ENCODE peak calls at places on chromosomes 2 and 18, in eight cellular contexts. P is WTC11, B is cardiac fibroblast, N is right cardiac atrium, Z is Calu3, Y is AG20443, V is memory B cell, I is NCI-H1417 treated with DMSO at 0.1 percent for 48 hours. M is an unnamed sample.

GRCh38 chr2:192236136-192236535 is 41.4 kb upstream of the TMEFF2 start:
- DNase-seq in P (no peak), B (peak), N (no peak), Z (no peak), Y (no peak), V (no peak), I (no peak), M (no peak)

GRCh38 chr2:123953848-123954247 is 71.2 kb upstream of the CNTNAP5 start:
- DNase-seq in P (no peak), B (peak), N (no peak), Z (no peak), Y (no peak), V (no peak), I (no peak), M (no peak)

GRCh38 chr2:182581196-182581935 is 134.7 kb upstream of the DNAJC10 start:
- DNase-seq in P (no peak), B (peak), N (no peak), Z (no peak), Y (no peak), V (no peak), I (no peak), M (no peak)

GRCh38 chr18:75124551-75124950 is 84.4 kb downstream of the PTGR3 start:
- DNase-seq in P (no peak), B (no peak), N (no peak), Z (no peak), Y (no peak), V (no peak), I (no peak), M (no peak)

GRCh38 chr2:38835015-38835601 is 40.6 kb downstream of the DHX57 start:
- DNase-seq in P (no peak), B (peak), N (no peak), Z (peak), Y (no peak), V (no peak), I (no peak), M (no peak)

GRCh38 chr2:28429636-28430376 is 37.1 kb downstream of the FOSL2 start:
- DNase-seq in P (no peak), B (no peak), N (no peak), Z (no peak), Y (no peak), V (no peak), I (no peak), M (no peak)

GRCh38 chr2:5713101-5713500 is 20.9 kb downstream of the SOX11 start:
- DNase-seq in P (no peak), B (no peak), N (no peak), Z (no peak), Y (no peak), V (no peak), I (no peak), M (no peak)

GRCh38 chr2:97849881-97850540 is 136.6 kb downstream of the ZAP70 start:
- DNase-seq in P (no peak), B (no peak), N (no peak), Z (no peak), Y (no peak), V (no peak), I (no peak), M (no peak)

GRCh38 chr18:2112435-2113045 is 458.8 kb downstream of the METTL4 start:
- DNase-seq in P (no peak), B (no peak), N (no peak), Z (no peak), Y (no peak), V (no peak), I (no peak), M (no peak)

GRCh38 chr2:19354417-19355022 is 3.9 kb downstream of the OSR1 start:
- DNase-seq in P (no peak), B (peak), N (no peak), Z (no peak), Y (no peak), V (no peak), I (no peak), M (no peak)

GRCh38 chr2:9354318-9354717 is 69.0 kb downstream of the ITGB1BP1 start:
- DNase-seq in P (no peak), B (no peak), N (no peak), Z (no peak), Y (no peak), V (no peak), I (no peak), M (no peak)

GRCh38 chr2:3656762-3657691 is 973 bp upstream of the ALLC start:
- DNase-seq in P (no peak), B (no peak), N (no peak), Z (no peak), Y (no peak), V (no peak), I (no peak), M (no peak)

GRCh38 chr2:9950521-9951271 is 797 bp upstream of the GRHL1 start:
- DNase-seq in P (peak), B (no peak), N (peak), Z (peak), Y (peak), V (peak), I (no peak), M (no peak)

GRCh38 chr2:208101716-208102631 is 22.4 kb downstream of the CRYGD start:
- DNase-seq in P (no peak), B (peak), N (no peak), Z (peak), Y (peak), V (no peak), I (no peak), M (no peak)

GRCh38 chr2:68643011-68643873 is at the start of gene PROKR1:
- DNase-seq in P (peak), B (peak), N (peak), Z (peak), Y (peak), V (no peak), I (no peak), M (no peak)

GRCh38 chr2:96556441-96557330 is 20.1 kb downstream of the ARID5A start:
- DNase-seq in P (no peak), B (peak), N (no peak), Z (peak), Y (peak), V (no peak), I (no peak), M (no peak)

GRCh38 chr2:52145005-52145404 is 1113.1 kb upstream of the NRXN1 start:
- DNase-seq in P (no peak), B (no peak), N (no peak), Z (no peak), Y (no peak), V (no peak), I (no peak), M (no peak)

GRCh38 chr2:152402780-152403388 is 67.9 kb downstream of the FMNL2 start:
- DNase-seq in P (no peak), B (no peak), N (no peak), Z (no peak), Y (no peak), V (no peak), I (no peak), M (no peak)

GRCh38 chr2:235162544-235163197 is 210.9 kb downstream of the SH3BP4 start:
- DNase-seq in P (no peak), B (no peak), N (no peak), Z (no peak), Y (no peak), V (no peak), I (no peak), M (no peak)

GRCh38 chr2:118049140-118050128 is 35.6 kb upstream of the CCDC93 start:
- DNase-seq in P (no peak), B (no peak), N (no peak), Z (no peak), Y (no peak), V (no peak), I (no peak), M (no peak)

GRCh38 chr2:20738789-20739188 is 71.8 kb downstream of the GDF7 start:
- DNase-seq in P (no peak), B (no peak), N (no peak), Z (no peak), Y (no peak), V (no peak), I (no peak), M (no peak)

GRCh38 chr2:177312562-177312961 is 48.0 kb upstream of the NFE2L2 start:
- DNase-seq in P (no peak), B (no peak), N (no peak), Z (no peak), Y (no peak), V (no peak), I (no peak), M (no peak)

GRCh38 chr2:70233892-70234291 is 14.5 kb downstream of the TIA1 start:
- DNase-seq in P (no peak), B (no peak), N (no peak), Z (no peak), Y (no peak), V (no peak), I (no peak), M (no peak)

GRCh38 chr2:173264603-173265366 is 89.9 kb upstream of the CDCA7 start:
- DNase-seq in P (no peak), B (no peak), N (no peak), Z (no peak), Y (no peak), V (peak), I (no peak), M (peak)

GRCh38 chr2:11072550-11072949 is 82.7 kb upstream of the SLC66A3 start:
- DNase-seq in P (no peak), B (no peak), N (no peak), Z (no peak), Y (no peak), V (no peak), I (no peak), M (no peak)

M was measured in esophagus squamous epithelium.